ENCODE peak calls at places on chromosome 11, in five cellular contexts. Y, I, M, Z and L are unnamed samples.

GRCh38 chr11:14902650-14903350 is 10.8 kb upstream of the CYP2R1 start:
- DNase-seq in Z (peak; percentile 25), I (peak; percentile 71), Y (peak; percentile 53), M (no peak), L (no peak)

GRCh38 chr11:132220464-132220863 is 850.0 kb downstream of the NTM start:
- DNase-seq in I (peak; percentile 74), Y (peak; percentile 24), M (no peak), Z (no peak), L (no peak)

GRCh38 chr11:72637926-72638325 is 36.3 kb downstream of the PDE2A start:
- DNase-seq in M (no peak), Z (no peak), I (no peak), Y (no peak), L (no peak)

GRCh38 chr11:43327987-43328386 is 16.2 kb downstream of the API5 start:
- DNase-seq in I (peak; percentile 99), Z (no peak), M (no peak), Y (peak; percentile 91), L (no peak)

GRCh38 chr11:61083601-61084147 is 18.6 kb upstream of the CD5 start:
- DNase-seq in I (no peak), Z (no peak), M (no peak), Y (no peak), L (no peak)

GRCh38 chr11:2271327-2272240 is 1.2 kb upstream of the ASCL2 start:
- DNase-seq in I (no peak), Z (no peak), Y (no peak), M (no peak), L (no peak)

GRCh38 chr11:76062733-76063132 is 143.6 kb downstream of the WNT11 start:
- DNase-seq in I (no peak), Y (no peak), M (no peak), Z (no peak), L (no peak)

GRCh38 chr11:117145393-117145761 is 1.3 kb downstream of the PAFAH1B2 start:
- DNase-seq in I (peak; percentile 32), Y (peak; percentile 68), M (no peak), Z (peak; percentile 46), L (peak; percentile 4)

GRCh38 chr11:100667449-100667848 is 19.6 kb upstream of the ARHGAP42 start:
- DNase-seq in Y (no peak), I (no peak), M (no peak), Z (no peak), L (no peak)

GRCh38 chr11:67644472-67645418 is 5.2 kb upstream of the TBX10 start:
- DNase-seq in I (no peak), M (no peak), Y (no peak), Z (no peak), L (no peak)

GRCh38 chr11:5280582-5281102 is 10.9 kb upstream of the HBE1 start:
- DNase-seq in Y (peak; percentile 99), M (no peak), Z (peak; percentile 97), I (peak; percentile 100), L (no peak)

GRCh38 chr11:60680455-60681119 is 18.8 kb upstream of the MS4A8 start:
- DNase-seq in Z (no peak), M (no peak), Y (no peak), I (no peak), L (no peak)

GRCh38 chr11:103339485-103339857 is 230.2 kb downstream of the DYNC2H1 start:
- DNase-seq in I (no peak), Y (no peak), Z (no peak), M (no peak), L (no peak)

GRCh38 chr11:112881461-112881860 is 79.8 kb upstream of the NCAM1 start:
- DNase-seq in Y (peak; percentile 38), M (peak; percentile 7), Z (peak; percentile 94), I (no peak), L (peak; percentile 78)

GRCh38 chr11:45366196-45366595 is 80.1 kb upstream of the SYT13 start:
- DNase-seq in Z (no peak), Y (peak; percentile 6), I (no peak), M (no peak), L (no peak)

GRCh38 chr11:61797263-61797944 is 4.7 kb downstream of the FEN1 start:
- DNase-seq in Y (peak; percentile 90), Z (peak; percentile 86), M (no peak), I (peak; percentile 88), L (peak; percentile 62)

GRCh38 chr11:126840201-126840886 is 160.2 kb downstream of the KIRREL3 start:
- DNase-seq in I (peak; percentile 69), M (no peak), Y (no peak), Z (no peak), L (no peak)

GRCh38 chr11:43765194-43765593 is 84.7 kb downstream of the HSD17B12 start:
- DNase-seq in Y (no peak), Z (no peak), I (no peak), M (no peak), L (no peak)

GRCh38 chr11:117232911-117233409 is 489 bp downstream of the RNF214 start:
- DNase-seq in I (no peak), M (no peak), Z (no peak), Y (no peak), L (no peak)

GRCh38 chr11:117199061-117199915 is at the start of gene TAGLN:
- DNase-seq in M (peak; percentile 86), Z (peak; percentile 99), I (peak; percentile 94), Y (peak; percentile 85), L (peak; percentile 64)

GRCh38 chr11:83827520-83827919 is 541.4 kb upstream of the CCDC90B start:
- DNase-seq in Z (no peak), I (peak; percentile 67), M (no peak), Y (peak; percentile 26), L (no peak)

GRCh38 chr11:46277313-46277622 is 194 bp upstream of the CREB3L1 start:
- DNase-seq in M (no peak), Y (peak; percentile 76), Z (no peak), I (peak; percentile 62), L (no peak)

GRCh38 chr11:74442601-74443000 is 24.7 kb downstream of the KCNE3 start:
- DNase-seq in Z (no peak), I (peak; percentile 52), M (no peak), Y (no peak), L (no peak)

GRCh38 chr11:113240389-113240788 is 74.0 kb upstream of the TTC12 start:
- DNase-seq in I (no peak), M (no peak), Y (no peak), Z (no peak), L (no peak)

GRCh38 chr11:23976776-23977380 is 520.0 kb upstream of the LUZP2 start:
- DNase-seq in Z (no peak), Y (peak; percentile 66), I (peak; percentile 70), M (no peak), L (no peak)

GRCh38 chr11:15967966-15968365 is 388.4 kb downstream of the SOX6 start:
- DNase-seq in I (peak; percentile 76), Z (no peak), Y (peak; percentile 79), M (no peak), L (no peak)

GRCh38 chr11:100445231-100445735 is 241.8 kb upstream of the ARHGAP42 start:
- DNase-seq in I (no peak), M (no peak), Z (peak; percentile 34), Y (no peak), L (no peak)

GRCh38 chr11:72228229-72228843 is 3.8 kb downstream of the INPPL1 start:
- DNase-seq in Z (no peak), I (no peak), Y (no peak), M (no peak), L (no peak)

GRCh38 chr11:45305874-45306623 is 19.9 kb upstream of the SYT13 start:
- DNase-seq in Y (no peak), Z (no peak), M (no peak), I (no peak), L (no peak)

GRCh38 chr11:14237333-14237988 is 121.5 kb downstream of the RRAS2 start:
- DNase-seq in Z (no peak), I (no peak), M (no peak), Y (no peak), L (no peak)

GRCh38 chr11:113874096-113874919 is 1.1 kb downstream of the USP28 start:
- DNase-seq in I (peak; percentile 1), Y (peak; percentile 46), M (no peak), Z (peak; percentile 49), L (no peak)

GRCh38 chr11:31499576-31500178 is 9.7 kb downstream of the IMMP1L start:
- DNase-seq in Y (no peak), Z (no peak), M (no peak), I (peak; percentile 63), L (no peak)

GRCh38 chr11:72038491-72038890 is 39.8 kb downstream of the IL18BP start:
- DNase-seq in Z (no peak), M (no peak), I (peak; percentile 72), Y (peak; percentile 12), L (no peak)

GRCh38 chr11:96235725-96236124 is 107.3 kb downstream of the MAML2 start:
- DNase-seq in Z (no peak), Y (peak; percentile 83), I (peak; percentile 73), M (no peak), L (no peak)

DNA sequence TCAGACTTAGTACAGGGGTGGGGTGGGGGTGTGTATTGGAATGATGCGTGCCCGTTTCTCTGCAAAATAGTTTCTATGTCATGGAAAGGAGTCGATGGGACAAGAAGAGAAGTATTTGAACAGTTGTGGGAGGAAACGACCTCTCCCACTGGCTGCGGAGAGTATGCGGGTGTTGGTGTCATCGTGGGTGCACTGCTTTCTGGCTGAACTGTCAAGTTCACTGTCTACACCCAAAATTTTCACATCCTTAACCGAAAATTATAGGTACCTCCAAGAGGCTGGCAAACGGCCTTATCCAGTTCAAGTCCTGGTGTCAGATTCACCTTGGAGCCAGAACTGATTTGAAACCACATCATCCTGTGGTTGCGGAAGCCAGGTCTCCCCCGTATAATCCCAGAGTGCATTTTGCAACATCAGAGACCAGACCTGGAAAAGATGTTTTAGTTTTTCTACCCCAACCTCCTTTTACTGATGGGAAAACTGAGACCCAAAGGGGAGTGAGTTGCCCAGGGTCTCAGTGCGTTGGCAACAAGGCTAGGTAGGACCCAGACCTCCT is 497 bp upstream of the SSRP1 start:
- DNase-seq in M (no peak), I (no peak), Y (no peak), Z (no peak), L (no peak)
- H3K4me3 ChIP-seq in M (peak overlapping the region; percentile 87), I (peak overlapping the region; percentile 76), Y (no peak overlapping the region), Z (no peak overlapping the region), L (peak overlapping the region; percentile 46)

GRCh38 chr11:1091332-1092083 is 16.8 kb downstream of the MUC2 start:
- DNase-seq in I (no peak), Y (no peak), M (no peak), Z (no peak), L (no peak)
- H3K23ac ChIP-seq in I (no peak overlapping the region), Y (no peak overlapping the region), M (peak overlapping the region; percentile 93), Z (no peak overlapping the region), L (peak overlapping the region; percentile 89)

GRCh38 chr11:63893355-63893754 is 23.6 kb downstream of the RCOR2 start:
- DNase-seq in Z (no peak), Y (no peak), I (no peak), M (no peak), L (no peak)
- H3K4me3 ChIP-seq in Z (no peak overlapping the region), Y (no peak overlapping the region), I (no peak overlapping the region), M (no peak overlapping the region), L (no peak overlapping the region)

GRCh38 chr11:79229047-79229446 is 211.8 kb downstream of the TENM4 start:
- DNase-seq in Y (no peak), Z (no peak), I (no peak), M (no peak), L (no peak)

GRCh38 chr11:79235696-79236095 is 205.1 kb downstream of the TENM4 start:
- DNase-seq in I (no peak), Z (no peak), M (no peak), Y (no peak), L (no peak)

GRCh38 chr11:79228417-79228755 is 212.4 kb downstream of the TENM4 start:
- DNase-seq in M (no peak), I (no peak), Y (no peak), Z (no peak), L (no peak)

GRCh38 chr11:79236541-79236971 is 204.3 kb downstream of the TENM4 start:
- DNase-seq in I (peak; percentile 99), Z (peak; percentile 33), M (no peak), Y (peak; percentile 89), L (no peak)

GRCh38 chr11:79232346-79232745 is 208.5 kb downstream of the TENM4 start:
- DNase-seq in Z (no peak), I (no peak), M (no peak), Y (no peak), L (no peak)
- H3K23ac ChIP-seq in Z (no peak overlapping the region), I (no peak overlapping the region), M (no peak overlapping the region), Y (no peak overlapping the region), L (no peak overlapping the region)